ENCODE peak calls at places on chromosome X, in six cellular contexts. V is mesendoderm, Q is IMR-90, H is mesenchymal stem cell, E is H1, P is trophoblast cell. F is an unnamed sample.

GRCh38 chrX:47091149-47091775 is 13.0 kb downstream of the RGN start:
- DNase-seq in V (no peak), Q (peak), H (peak), E (no peak), P (no peak), F (peak)

GRCh38 chrX:142873214-142873613 is 152.5 kb upstream of the SPANXN4 start:
- DNase-seq in V (no peak), Q (no peak), H (no peak), E (no peak), P (no peak), F (no peak)

GRCh38 chrX:40009462-40009851 is 88.3 kb downstream of the BCOR start:
- DNase-seq in V (peak), Q (no peak), H (peak), E (peak), P (peak), F (no peak)

GRCh38 chrX:33726281-33727160 is 405.6 kb downstream of the FAM47A start:
- DNase-seq in V (no peak), Q (no peak), H (no peak), E (peak), P (no peak), F (no peak)

GRCh38 chrX:38985375-38985774 is 184.1 kb downstream of the MID1IP1 start:
- DNase-seq in V (peak), Q (peak), H (no peak), E (no peak), P (peak), F (no peak)

GRCh38 chrX:18828832-18829404 is 121.5 kb downstream of the PPEF1 start:
- DNase-seq in V (no peak), Q (no peak), H (peak), E (no peak), P (peak), F (no peak)

GRCh38 chrX:68693481-68694410 is 46.3 kb downstream of the STARD8 start:
- DNase-seq in V (peak), Q (peak), H (peak), E (peak), P (peak), F (peak)

GRCh38 chrX:119075271-119075670 is 2.5 kb downstream of the CT47C1 start:
- DNase-seq in V (no peak), Q (no peak), H (no peak), E (no peak), P (peak), F (no peak)

GRCh38 chrX:27555514-27555913 is 34.6 kb upstream of the DCAF8L2 start:
- DNase-seq in V (peak), Q (peak), H (peak), E (no peak), P (peak), F (peak)

GRCh38 chrX:111467896-111468295 is 43.5 kb upstream of the SERTM2 start:
- DNase-seq in V (no peak), Q (no peak), H (no peak), E (no peak), P (no peak), F (no peak)

GRCh38 chrX:30282527-30282926 is 26.7 kb downstream of the NR0B1 start:
- DNase-seq in V (no peak), Q (peak), H (no peak), E (no peak), P (no peak), F (no peak)

GRCh38 chrX:68999351-68999750 is 165.9 kb downstream of the PJA1 start:
- DNase-seq in V (no peak), Q (peak), H (no peak), E (no peak), P (peak), F (no peak)

GRCh38 chrX:47637546-47638195 is 7.9 kb upstream of the CFP start:
- DNase-seq in V (peak), Q (no peak), H (no peak), E (no peak), P (no peak), F (no peak)

GRCh38 chrX:21606037-21606436 is 52.1 kb downstream of the KLHL34 start:
- DNase-seq in V (no peak), Q (peak), H (no peak), E (no peak), P (no peak), F (no peak)

GRCh38 chrX:43964936-43965335 is 8.3 kb downstream of the NDP start:
- DNase-seq in V (no peak), Q (no peak), H (no peak), E (no peak), P (no peak), F (no peak)

GRCh38 chrX:47563801-47564315 is 2.9 kb downstream of the ARAF start:
- DNase-seq in V (no peak), Q (peak), H (no peak), E (no peak), P (no peak), F (no peak)

GRCh38 chrX:101078716-101079115 is at the start of gene TMEM35A:
- DNase-seq in V (peak), Q (peak), H (peak), E (peak), P (no peak), F (no peak)

GRCh38 chrX:124098089-124098488 is 136.6 kb downstream of the STAG2 start:
- DNase-seq in V (peak), Q (peak), H (peak), E (no peak), P (peak), F (no peak)

GRCh38 chrX:109840585-109840984 is 107.5 kb upstream of the ACSL4 start:
- DNase-seq in V (peak), Q (peak), H (peak), E (no peak), P (peak), F (no peak)

GRCh38 chrX:103517246-103517645 is 2.0 kb downstream of the RAB40A start:
- DNase-seq in V (no peak), Q (peak), H (no peak), E (no peak), P (no peak), F (no peak)

GRCh38 chrX:68942141-68942540 is 113.3 kb downstream of the EFNB1 start:
- DNase-seq in V (no peak), Q (no peak), H (no peak), E (peak), P (no peak), F (no peak)

GRCh38 chrX:145099204-145099603 is 148.1 kb upstream of the SPANXN1 start:
- DNase-seq in V (no peak), Q (no peak), H (no peak), E (no peak), P (no peak), F (no peak)

GRCh38 chrX:114162068-114162735 is 421.7 kb upstream of the HTR2C start:
- DNase-seq in V (peak), Q (no peak), H (no peak), E (peak), P (no peak), F (no peak)

GRCh38 chrX:49910344-49910743 is 12.1 kb upstream of the CLCN5 start:
- DNase-seq in V (no peak), Q (no peak), H (peak), E (no peak), P (no peak), F (no peak)

GRCh38 chrX:106039920-106040319 is 1.4 kb upstream of the SERPINA7 start:
- DNase-seq in V (peak), Q (no peak), H (no peak), E (peak), P (peak), F (no peak)

GRCh38 chrX:103624111-103624510 is 4.7 kb upstream of the TCEAL1 start:
- DNase-seq in V (no peak), Q (no peak), H (no peak), E (no peak), P (no peak), F (no peak)

GRCh38 chrX:124211312-124211942 is 121.0 kb upstream of the TEX13D start:
- DNase-seq in V (peak), Q (peak), H (peak), E (no peak), P (peak), F (no peak)

GRCh38 chrX:10030570-10030969 is 63.4 kb downstream of the CLDN34 start:
- DNase-seq in V (no peak), Q (peak), H (no peak), E (no peak), P (peak), F (no peak)

GRCh38 chrX:45771114-45771513 is 570.4 kb upstream of the DIPK2B start:
- DNase-seq in V (no peak), Q (peak), H (peak), E (no peak), P (peak), F (no peak)

GRCh38 chrX:45768666-45769065 is 568.0 kb upstream of the DIPK2B start:
- DNase-seq in V (no peak), Q (no peak), H (no peak), E (no peak), P (no peak), F (no peak)

GRCh38 chrX:45771560-45772340 is 571.1 kb upstream of the DIPK2B start:
- DNase-seq in V (no peak), Q (peak), H (peak), E (no peak), P (peak), F (no peak)

GRCh38 chrX:45767021-45767491 is 566.4 kb upstream of the DIPK2B start:
- DNase-seq in V (no peak), Q (peak), H (peak), E (no peak), P (no peak), F (no peak)

DNA sequence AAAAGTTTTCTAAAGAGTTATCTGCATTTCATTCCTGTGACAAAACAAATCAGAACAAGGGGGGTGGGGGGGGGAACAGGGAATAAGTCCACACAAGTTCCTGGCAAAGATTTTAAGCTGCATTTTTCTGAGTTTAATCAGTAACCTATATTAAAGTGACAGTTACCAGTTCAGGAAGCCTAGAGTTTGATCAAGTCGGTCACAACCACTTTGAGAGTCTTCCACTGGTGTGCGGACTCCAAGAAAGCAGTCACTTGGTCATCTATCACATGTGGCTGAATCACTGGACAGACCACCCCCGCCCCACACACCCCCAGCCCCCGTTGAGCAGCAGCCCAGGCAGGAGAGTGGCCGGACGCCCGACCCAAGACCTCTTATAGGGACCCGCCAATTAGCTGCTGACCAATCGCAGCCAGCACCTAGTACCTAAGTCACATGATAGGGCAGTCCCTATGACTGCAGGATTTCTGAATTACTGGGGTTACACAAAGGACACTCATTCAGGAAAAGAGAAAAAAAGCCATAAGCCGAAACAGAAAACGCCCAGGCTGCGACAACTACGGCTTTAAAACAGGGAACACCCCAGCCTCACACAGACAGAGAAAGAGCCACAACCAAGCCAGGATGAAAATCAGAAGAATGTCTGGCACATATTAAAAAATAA is 569.4 kb upstream of the DIPK2B start:
- DNase-seq in V (no peak), Q (peak), H (peak), E (no peak), P (no peak), F (no peak)
- H3K4me3 ChIP-seq in V (no peak), Q (peak), H (no peak), E (no peak), P (no peak), F (no peak)

GRCh38 chrX:74259879-74260491 is 44.0 kb upstream of the ZCCHC13 start:
- DNase-seq in V (peak), Q (no peak), H (no peak), E (peak), P (no peak), F (no peak)
- H3K18ac ChIP-seq in V (no peak), Q (no peak), H (no peak), E (no peak), P (no peak), F (no peak)

DNA sequence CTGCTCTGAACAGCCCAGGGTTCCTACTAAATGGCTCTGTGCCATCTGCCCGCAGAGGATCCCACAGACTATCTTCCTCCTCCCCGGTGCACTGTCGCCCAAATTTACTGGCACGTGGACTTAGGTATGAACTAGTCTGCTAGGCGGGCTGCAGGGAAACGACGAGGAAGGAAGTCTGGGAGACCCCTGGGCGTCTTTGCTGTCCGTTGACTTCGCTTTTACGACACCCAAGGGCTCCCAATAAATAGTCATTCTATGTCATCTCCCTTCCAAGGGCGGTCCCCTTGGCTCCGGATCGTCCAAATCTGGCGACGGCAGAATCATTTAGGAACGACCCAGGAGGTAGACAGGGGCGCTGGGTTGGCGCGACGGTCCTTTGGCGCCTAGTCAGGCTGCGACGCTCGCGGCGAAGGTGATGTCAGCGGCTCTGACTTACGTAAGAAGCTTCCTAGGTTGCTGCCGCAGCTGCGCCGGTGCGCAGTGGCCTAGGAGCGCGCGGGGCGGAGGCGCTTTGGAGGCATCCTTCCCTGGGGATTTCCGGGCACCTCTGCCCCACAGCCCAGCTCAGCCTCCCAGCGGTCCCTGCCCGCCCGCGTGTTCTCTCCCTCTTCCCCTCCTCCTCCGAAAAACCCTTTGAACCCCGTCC is 2.2 kb downstream of the NHS start:
- DNase-seq in V (peak), Q (peak), H (no peak), E (peak), P (peak), F (peak)
- H3K4me3 ChIP-seq in V (no peak), Q (peak), H (peak), E (peak), P (no peak), F (peak)

GRCh38 chrX:134171661-134172587 is 65.1 kb upstream of the CCDC160 start:
- DNase-seq in V (peak), Q (no peak), H (peak), E (no peak), P (peak), F (no peak)

GRCh38 chrX:134173541-134174272 is 63.3 kb upstream of the CCDC160 start:
- DNase-seq in V (peak), Q (no peak), H (no peak), E (peak), P (no peak), F (no peak)

GRCh38 chrX:134174273-134174660 is 62.7 kb upstream of the CCDC160 start:
- DNase-seq in V (no peak), Q (no peak), H (no peak), E (no peak), P (no peak), F (no peak)

GRCh38 chrX:134174859-134175258 is 62.1 kb upstream of the CCDC160 start:
- DNase-seq in V (peak), Q (no peak), H (no peak), E (peak), P (no peak), F (peak)

GRCh38 chrX:134172588-134173259 is 64.3 kb upstream of the CCDC160 start:
- DNase-seq in V (peak), Q (no peak), H (peak), E (no peak), P (peak), F (no peak)
- H3K18ac ChIP-seq in V (peak), Q (no peak), H (no peak), E (peak), P (no peak), F (peak)

GRCh38 chrX:6226646-6227444 is 1.8 kb downstream of the NLGN4X start:
- DNase-seq in V (peak), Q (no peak), H (no peak), E (peak), P (no peak), F (peak)

GRCh38 chrX:6225307-6226052 is 3.2 kb downstream of the NLGN4X start:
- DNase-seq in V (peak), Q (no peak), H (no peak), E (no peak), P (no peak), F (peak)

GRCh38 chrX:6228720-6229119 is at the start of gene NLGN4X:
- DNase-seq in V (peak), Q (no peak), H (no peak), E (no peak), P (no peak), F (peak)

GRCh38 chrX:6226053-6226645 is 2.5 kb downstream of the NLGN4X start:
- DNase-seq in V (peak), Q (no peak), H (peak), E (peak), P (peak), F (peak)

GRCh38 chrX:6227445-6227820 is 1.2 kb downstream of the NLGN4X start:
- DNase-seq in V (peak), Q (no peak), H (no peak), E (no peak), P (no peak), F (peak)
- H3K4me3 ChIP-seq in V (peak), Q (no peak), H (peak), E (peak), P (peak), F (peak)